ENCODE peak calls at places on chromosome 3, in seven cellular contexts. B is epithelial cell of esophagus, R is lung, F is GM06990, D is HL-60, K is uterus, N is thoracic aorta. O is an unnamed sample.

GRCh38 chr3:26438981-26439884 is 183.3 kb upstream of the LRRC3B start:
- DNase-seq in B (peak; percentile 53), D (no peak), K (no peak), R (no peak), N (no peak), F (no peak), O (no peak)

GRCh38 chr3:170634663-170635096 is 48.8 kb upstream of the SLC7A14 start:
- DNase-seq in D (no peak), N (no peak), K (no peak), B (no peak), F (peak; percentile 76), R (no peak), O (no peak)

GRCh38 chr3:65672876-65673815 is 365.6 kb downstream of the MAGI1 start:
- DNase-seq in F (no peak), N (no peak), B (peak; percentile 78), D (peak; percentile 34), R (peak; percentile 51), K (peak; percentile 49), O (no peak)

GRCh38 chr3:64340636-64341240 is 115.5 kb upstream of the PRICKLE2 start:
- DNase-seq in B (peak; percentile 43), F (no peak), K (peak; percentile 78), D (no peak), R (no peak), N (no peak), O (peak; percentile 64)

GRCh38 chr3:95511915-95512314 is 1302.5 kb upstream of the EPHA6 start:
- DNase-seq in N (no peak), D (no peak), R (no peak), B (no peak), K (no peak), F (no peak), O (no peak)

GRCh38 chr3:7188551-7188950 is 327.6 kb downstream of the GRM7 start:
- DNase-seq in N (no peak), F (no peak), R (no peak), D (no peak), B (peak; percentile 50), K (no peak), O (no peak)

GRCh38 chr3:165518346-165518745 is 318.9 kb downstream of the BCHE start:
- DNase-seq in K (no peak), N (no peak), R (no peak), B (peak; percentile 27), D (no peak), F (no peak), O (no peak)

GRCh38 chr3:97694876-97695275 is 69.7 kb upstream of the ARL6 start:
- DNase-seq in K (no peak), R (no peak), F (no peak), D (no peak), N (no peak), B (no peak), O (no peak)

GRCh38 chr3:148938306-148938705 is 53.0 kb upstream of the GYG1 start:
- DNase-seq in R (no peak), N (no peak), K (no peak), F (no peak), D (no peak), B (no peak), O (no peak)

GRCh38 chr3:10534066-10534465 is 28.7 kb upstream of the ATP2B2 start:
- DNase-seq in R (no peak), K (no peak), D (no peak), F (no peak), N (no peak), B (no peak), O (no peak)

GRCh38 chr3:182765287-182765686 is 28.0 kb upstream of the ATP11B start:
- DNase-seq in B (no peak), D (no peak), R (no peak), K (no peak), N (no peak), F (no peak), O (no peak)

GRCh38 chr3:77328631-77329030 is 288.7 kb downstream of the ROBO2 start:
- DNase-seq in B (no peak), N (no peak), D (no peak), F (no peak), R (no peak), K (no peak), O (no peak)

GRCh38 chr3:7927015-7927414 is 574.6 kb upstream of the LMCD1 start:
- DNase-seq in F (no peak), R (no peak), K (no peak), N (no peak), D (no peak), B (no peak), O (no peak)

GRCh38 chr3:46684881-46685280 is 8.6 kb downstream of the ALS2CL start:
- DNase-seq in K (no peak), R (no peak), F (no peak), B (no peak), D (no peak), N (no peak), O (no peak)

GRCh38 chr3:158743664-158744566 is 11.7 kb upstream of the RARRES1 start:
- DNase-seq in N (no peak), R (no peak), K (no peak), D (no peak), F (no peak), B (no peak), O (no peak)

GRCh38 chr3:102415553-102415952 is 19.3 kb upstream of the ZPLD1 start:
- DNase-seq in R (no peak), K (no peak), D (no peak), F (no peak), N (no peak), B (no peak), O (no peak)
- H3K4me3 ChIP-seq in R (no peak overlapping the region), K (no peak overlapping the region), D (no peak overlapping the region), F (no peak overlapping the region), N (peak overlapping the region; percentile 55), B (no peak overlapping the region), O (no peak overlapping the region)

DNA sequence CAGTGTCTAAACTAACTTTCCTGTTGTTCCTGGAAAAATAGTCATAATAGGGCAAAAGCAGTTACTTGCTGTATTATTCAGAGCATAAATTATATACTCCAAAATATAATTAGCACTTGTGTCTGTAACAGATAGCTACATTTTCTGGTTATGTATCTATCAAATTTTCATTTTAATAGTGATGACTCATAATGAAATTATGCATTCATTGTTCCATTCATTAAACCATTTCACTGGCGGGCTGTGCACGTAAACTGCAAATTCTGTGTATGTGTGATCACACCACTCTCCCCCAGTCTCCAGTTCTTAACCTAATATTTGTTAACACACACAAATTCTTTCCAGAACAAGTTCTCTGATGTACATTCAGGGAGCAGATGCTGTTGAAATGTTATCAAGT is 3.8 kb upstream of the KCNMB2 start:
- DNase-seq in B (no peak), K (no peak), F (no peak), D (no peak), N (no peak), R (no peak), O (no peak)
- TF ChIP-seq CTCF in B (no peak), K (no peak), F (no peak), D (no peak), N (no peak), R (no peak), O (no peak)

GRCh38 chr3:14474363-14475081 is 65.6 kb downstream of the GRIP2 start:
- DNase-seq in R (no peak), D (no peak), B (no peak), F (no peak), N (no peak), K (no peak), O (no peak)
- H3K4me3 ChIP-seq in R (no peak overlapping the region), D (no peak overlapping the region), B (no peak overlapping the region), F (no peak overlapping the region), N (no peak overlapping the region), K (no peak overlapping the region), O (no peak overlapping the region)

DNA sequence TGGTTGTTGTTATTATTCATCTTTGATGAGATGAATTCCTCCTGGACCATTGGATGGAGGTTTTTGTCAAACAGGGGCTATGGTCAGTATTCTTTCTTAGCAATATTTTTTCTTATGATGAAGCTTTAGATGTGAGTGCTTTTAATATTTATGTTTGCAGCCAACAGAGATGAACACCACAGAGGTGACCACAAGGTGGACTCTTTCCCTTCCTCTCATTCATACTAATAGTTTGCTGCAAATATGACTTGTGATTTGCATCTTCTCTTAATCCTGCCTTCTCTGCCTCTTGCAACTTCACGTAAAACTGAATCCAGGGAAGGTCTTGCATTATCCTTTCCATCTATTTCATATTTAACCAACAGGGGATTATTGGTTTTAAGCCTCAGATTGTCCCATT is 473.1 kb upstream of the UBE2E2 start:
- DNase-seq in K (no peak), B (peak; percentile 48), R (no peak), N (no peak), D (no peak), F (no peak), O (no peak)
- TF ChIP-seq CTCF in K (no peak), B (peak; percentile 54), R (no peak), N (no peak), D (no peak), F (no peak), O (no peak)

GRCh38 chr3:56691165-56692000 is 8.3 kb upstream of the TASOR start:
- DNase-seq in K (no peak), D (no peak), N (no peak), R (no peak), F (no peak), B (peak; percentile 91), O (no peak)
- H3K4me3 ChIP-seq in K (no peak overlapping the region), D (no peak overlapping the region), N (no peak overlapping the region), R (no peak overlapping the region), F (no peak overlapping the region), B (no peak overlapping the region), O (no peak overlapping the region)

GRCh38 chr3:110731148-110731547 is 340.5 kb upstream of the NECTIN3 start:
- DNase-seq in K (no peak), D (no peak), R (no peak), N (no peak), F (no peak), B (no peak), O (no peak)
- TF ChIP-seq CTCF in K (no peak), D (no peak), R (no peak), N (no peak), F (no peak), B (no peak), O (no peak)

DNA sequence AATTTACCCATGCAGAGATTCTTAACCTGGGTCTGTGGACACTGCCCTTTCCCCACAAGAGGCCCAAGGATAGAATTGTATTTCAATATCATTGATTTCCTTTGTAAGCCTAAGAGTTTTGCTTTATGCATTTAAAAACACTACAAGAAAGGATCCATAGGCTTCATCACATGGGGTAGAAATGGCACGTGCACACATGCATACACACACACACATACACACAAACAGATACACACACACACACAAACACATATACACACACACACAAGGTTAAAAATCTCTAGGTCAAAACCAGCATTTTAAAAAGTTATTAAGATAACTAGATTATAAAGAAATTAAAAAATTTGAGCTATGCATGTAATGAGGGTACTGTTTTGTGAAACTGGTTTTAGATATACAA is 35.5 kb upstream of the CD47 start:
- DNase-seq in B (no peak), F (no peak), R (no peak), N (no peak), D (no peak), K (no peak), O (no peak)
- H3K4me3 ChIP-seq in B (no peak overlapping the region), F (peak overlapping the region; percentile 76), R (no peak overlapping the region), N (no peak overlapping the region), D (peak overlapping the region; percentile 20), K (no peak overlapping the region), O (no peak overlapping the region)